ENCODE peak calls at places on chromosomes 2 and 18, in ten cellular contexts. One of them, this sample, is unnamed.
A peak's percentile ranks its signal among the peaks of the same experiment; 100 is the strongest.

GRCh38 chr2:212912445-212913103 is 238.8 kb downstream of the IKZF2 start:
- DNase-seq in transverse colon: peak; percentile 77
- DNase-seq in putamen: peak; percentile 30
- DNase-seq in HS-5: peak; percentile 63
- DNase-seq in NCI-H446 treated with DMSO at 0.1 percent for 48 hours: no peak
- DNase-seq in stimulated activated CD4-positive, alpha-beta T cell treated with anti-CD3 and anti-CD28 coated beads, TNF-alpha, amount 100 ng/mL, for 4 hours: no peak
- DNase-seq in skeletal muscle cell: peak; percentile 57
- DNase-seq in AG09309: no peak
- DNase-seq in GM19239: no peak
- DNase-seq in germinal center: no peak
- DNase-seq in this sample: no peak

GRCh38 chr2:99485411-99485810 is 4.4 kb downstream of the REV1 start:
- DNase-seq in transverse colon: no peak
- DNase-seq in putamen: no peak
- DNase-seq in HS-5: no peak
- DNase-seq in NCI-H446 treated with DMSO at 0.1 percent for 48 hours: no peak
- DNase-seq in stimulated activated CD4-positive, alpha-beta T cell treated with anti-CD3 and anti-CD28 coated beads, TNF-alpha, amount 100 ng/mL, for 4 hours: no peak
- DNase-seq in skeletal muscle cell: no peak
- DNase-seq in AG09309: no peak
- DNase-seq in GM19239: no peak
- DNase-seq in germinal center: no peak
- DNase-seq in this sample: no peak

GRCh38 chr2:205716126-205716525 is 33.8 kb downstream of the NRP2 start:
- DNase-seq in transverse colon: peak; percentile 33
- DNase-seq in putamen: no peak
- DNase-seq in HS-5: no peak
- DNase-seq in NCI-H446 treated with DMSO at 0.1 percent for 48 hours: no peak
- DNase-seq in stimulated activated CD4-positive, alpha-beta T cell treated with anti-CD3 and anti-CD28 coated beads, TNF-alpha, amount 100 ng/mL, for 4 hours: no peak
- DNase-seq in skeletal muscle cell: no peak
- DNase-seq in AG09309: no peak
- DNase-seq in GM19239: no peak
- DNase-seq in germinal center: no peak
- DNase-seq in this sample: no peak

GRCh38 chr2:196479350-196479749 is 160.2 kb upstream of the CCDC150 start:
- DNase-seq in transverse colon: no peak
- DNase-seq in putamen: no peak
- DNase-seq in HS-5: peak; percentile 59
- DNase-seq in NCI-H446 treated with DMSO at 0.1 percent for 48 hours: peak; percentile 42
- DNase-seq in stimulated activated CD4-positive, alpha-beta T cell treated with anti-CD3 and anti-CD28 coated beads, TNF-alpha, amount 100 ng/mL, for 4 hours: no peak
- DNase-seq in skeletal muscle cell: peak; percentile 83
- DNase-seq in AG09309: peak; percentile 84
- DNase-seq in GM19239: no peak
- DNase-seq in germinal center: no peak
- DNase-seq in this sample: no peak

GRCh38 chr2:237072067-237072931 is 13.4 kb upstream of the COPS8 start:
- DNase-seq in transverse colon: peak; percentile 79
- DNase-seq in putamen: peak; percentile 59
- DNase-seq in HS-5: peak; percentile 32
- DNase-seq in NCI-H446 treated with DMSO at 0.1 percent for 48 hours: no peak
- DNase-seq in stimulated activated CD4-positive, alpha-beta T cell treated with anti-CD3 and anti-CD28 coated beads, TNF-alpha, amount 100 ng/mL, for 4 hours: peak; percentile 63
- DNase-seq in skeletal muscle cell: no peak
- DNase-seq in AG09309: no peak
- DNase-seq in GM19239: no peak
- DNase-seq in germinal center: peak; percentile 57
- DNase-seq in this sample: no peak

GRCh38 chr2:45242161-45242741 is 233.0 kb upstream of the SIX2 start:
- DNase-seq in transverse colon: no peak
- DNase-seq in putamen: peak; percentile 55
- DNase-seq in HS-5: no peak
- DNase-seq in NCI-H446 treated with DMSO at 0.1 percent for 48 hours: no peak
- DNase-seq in stimulated activated CD4-positive, alpha-beta T cell treated with anti-CD3 and anti-CD28 coated beads, TNF-alpha, amount 100 ng/mL, for 4 hours: no peak
- DNase-seq in skeletal muscle cell: peak; percentile 19
- DNase-seq in AG09309: no peak
- DNase-seq in GM19239: no peak
- DNase-seq in germinal center: no peak
- DNase-seq in this sample: no peak

GRCh38 chr2:231527955-231528635 is 2.1 kb downstream of the NMUR1 start:
- DNase-seq in transverse colon: no peak
- DNase-seq in putamen: no peak
- DNase-seq in HS-5: no peak
- DNase-seq in NCI-H446 treated with DMSO at 0.1 percent for 48 hours: no peak
- DNase-seq in stimulated activated CD4-positive, alpha-beta T cell treated with anti-CD3 and anti-CD28 coated beads, TNF-alpha, amount 100 ng/mL, for 4 hours: no peak
- DNase-seq in skeletal muscle cell: no peak
- DNase-seq in AG09309: no peak
- DNase-seq in GM19239: no peak
- DNase-seq in germinal center: no peak
- DNase-seq in this sample: no peak

GRCh38 chr2:222427606-222428320 is 3.4 kb downstream of the SGPP2 start:
- DNase-seq in transverse colon: peak; percentile 63
- DNase-seq in putamen: no peak
- DNase-seq in HS-5: no peak
- DNase-seq in NCI-H446 treated with DMSO at 0.1 percent for 48 hours: no peak
- DNase-seq in stimulated activated CD4-positive, alpha-beta T cell treated with anti-CD3 and anti-CD28 coated beads, TNF-alpha, amount 100 ng/mL, for 4 hours: no peak
- DNase-seq in skeletal muscle cell: no peak
- DNase-seq in AG09309: no peak
- DNase-seq in GM19239: no peak
- DNase-seq in germinal center: no peak
- DNase-seq in this sample: no peak

GRCh38 chr2:201404699-201405275 is 46.5 kb downstream of the TRAK2 start:
- DNase-seq in transverse colon: no peak
- DNase-seq in putamen: no peak
- DNase-seq in HS-5: no peak
- DNase-seq in NCI-H446 treated with DMSO at 0.1 percent for 48 hours: no peak
- DNase-seq in stimulated activated CD4-positive, alpha-beta T cell treated with anti-CD3 and anti-CD28 coated beads, TNF-alpha, amount 100 ng/mL, for 4 hours: no peak
- DNase-seq in skeletal muscle cell: no peak
- DNase-seq in AG09309: no peak
- DNase-seq in GM19239: no peak
- DNase-seq in germinal center: no peak
- DNase-seq in this sample: no peak

GRCh38 chr18:30870466-30870865 is 172.1 kb downstream of the DSC3 start:
- DNase-seq in transverse colon: no peak
- DNase-seq in putamen: no peak
- DNase-seq in HS-5: no peak
- DNase-seq in NCI-H446 treated with DMSO at 0.1 percent for 48 hours: no peak
- DNase-seq in stimulated activated CD4-positive, alpha-beta T cell treated with anti-CD3 and anti-CD28 coated beads, TNF-alpha, amount 100 ng/mL, for 4 hours: no peak
- DNase-seq in skeletal muscle cell: no peak
- DNase-seq in AG09309: no peak
- DNase-seq in GM19239: no peak
- DNase-seq in germinal center: no peak
- DNase-seq in this sample: no peak

GRCh38 chr2:169509230-169509917 is at the start of gene KLHL41:
- DNase-seq in transverse colon: no peak
- DNase-seq in putamen: no peak
- DNase-seq in HS-5: no peak
- DNase-seq in NCI-H446 treated with DMSO at 0.1 percent for 48 hours: peak; percentile 32
- DNase-seq in stimulated activated CD4-positive, alpha-beta T cell treated with anti-CD3 and anti-CD28 coated beads, TNF-alpha, amount 100 ng/mL, for 4 hours: no peak
- DNase-seq in skeletal muscle cell: peak; percentile 47
- DNase-seq in AG09309: no peak
- DNase-seq in GM19239: no peak
- DNase-seq in germinal center: no peak
- DNase-seq in this sample: no peak

GRCh38 chr2:228532233-228532632 is 350.7 kb upstream of the SPHKAP start:
- DNase-seq in transverse colon: no peak
- DNase-seq in putamen: no peak
- DNase-seq in HS-5: no peak
- DNase-seq in NCI-H446 treated with DMSO at 0.1 percent for 48 hours: no peak
- DNase-seq in stimulated activated CD4-positive, alpha-beta T cell treated with anti-CD3 and anti-CD28 coated beads, TNF-alpha, amount 100 ng/mL, for 4 hours: no peak
- DNase-seq in skeletal muscle cell: no peak
- DNase-seq in AG09309: no peak
- DNase-seq in GM19239: no peak
- DNase-seq in germinal center: no peak
- DNase-seq in this sample: no peak

GRCh38 chr2:200635251-200635650 is 49.4 kb downstream of the AOX1 start:
- DNase-seq in transverse colon: no peak
- DNase-seq in putamen: no peak
- DNase-seq in HS-5: no peak
- DNase-seq in NCI-H446 treated with DMSO at 0.1 percent for 48 hours: no peak
- DNase-seq in stimulated activated CD4-positive, alpha-beta T cell treated with anti-CD3 and anti-CD28 coated beads, TNF-alpha, amount 100 ng/mL, for 4 hours: no peak
- DNase-seq in skeletal muscle cell: peak; percentile 23
- DNase-seq in AG09309: no peak
- DNase-seq in GM19239: no peak
- DNase-seq in germinal center: no peak
- DNase-seq in this sample: no peak

GRCh38 chr2:10412380-10412779 is 35.7 kb downstream of the ODC1 start:
- DNase-seq in transverse colon: peak; percentile 53
- DNase-seq in putamen: no peak
- DNase-seq in HS-5: no peak
- DNase-seq in NCI-H446 treated with DMSO at 0.1 percent for 48 hours: no peak
- DNase-seq in stimulated activated CD4-positive, alpha-beta T cell treated with anti-CD3 and anti-CD28 coated beads, TNF-alpha, amount 100 ng/mL, for 4 hours: no peak
- DNase-seq in skeletal muscle cell: no peak
- DNase-seq in AG09309: no peak
- DNase-seq in GM19239: peak; percentile 60
- DNase-seq in germinal center: peak; percentile 73
- DNase-seq in this sample: no peak

GRCh38 chr2:237264480-237265219 is 149.3 kb downstream of the COL6A3 start:
- DNase-seq in transverse colon: no peak
- DNase-seq in putamen: no peak
- DNase-seq in HS-5: peak; percentile 72
- DNase-seq in NCI-H446 treated with DMSO at 0.1 percent for 48 hours: no peak
- DNase-seq in stimulated activated CD4-positive, alpha-beta T cell treated with anti-CD3 and anti-CD28 coated beads, TNF-alpha, amount 100 ng/mL, for 4 hours: no peak
- DNase-seq in skeletal muscle cell: peak; percentile 83
- DNase-seq in AG09309: peak; percentile 90
- DNase-seq in GM19239: no peak
- DNase-seq in germinal center: no peak
- DNase-seq in this sample: no peak

GRCh38 chr2:181891258-181891965 is at the start of gene ITPRID2:
- DNase-seq in transverse colon: peak; percentile 91
- DNase-seq in putamen: peak; percentile 90
- DNase-seq in HS-5: peak; percentile 49
- DNase-seq in NCI-H446 treated with DMSO at 0.1 percent for 48 hours: peak; percentile 75
- DNase-seq in stimulated activated CD4-positive, alpha-beta T cell treated with anti-CD3 and anti-CD28 coated beads, TNF-alpha, amount 100 ng/mL, for 4 hours: peak; percentile 43
- DNase-seq in skeletal muscle cell: peak; percentile 66
- DNase-seq in AG09309: peak; percentile 48
- DNase-seq in GM19239: peak; percentile 87
- DNase-seq in germinal center: peak; percentile 92
- DNase-seq in this sample: peak; percentile 86

GRCh38 chr18:50573679-50574078 is 13.8 kb downstream of the MAPK4 start:
- DNase-seq in transverse colon: no peak
- DNase-seq in putamen: no peak
- DNase-seq in HS-5: no peak
- DNase-seq in NCI-H446 treated with DMSO at 0.1 percent for 48 hours: no peak
- DNase-seq in stimulated activated CD4-positive, alpha-beta T cell treated with anti-CD3 and anti-CD28 coated beads, TNF-alpha, amount 100 ng/mL, for 4 hours: no peak
- DNase-seq in skeletal muscle cell: no peak
- DNase-seq in AG09309: no peak
- DNase-seq in GM19239: no peak
- DNase-seq in germinal center: no peak
- DNase-seq in this sample: no peak

GRCh38 chr2:101386599-101387150 is 628 bp downstream of the CREG2 start:
- DNase-seq in transverse colon: no peak
- DNase-seq in putamen: no peak
- DNase-seq in HS-5: no peak
- DNase-seq in NCI-H446 treated with DMSO at 0.1 percent for 48 hours: no peak
- DNase-seq in stimulated activated CD4-positive, alpha-beta T cell treated with anti-CD3 and anti-CD28 coated beads, TNF-alpha, amount 100 ng/mL, for 4 hours: no peak
- DNase-seq in skeletal muscle cell: no peak
- DNase-seq in AG09309: no peak
- DNase-seq in GM19239: no peak
- DNase-seq in germinal center: no peak
- DNase-seq in this sample: no peak

GRCh38 chr2:133644850-133645249 is 76.6 kb upstream of the NCKAP5 start:
- DNase-seq in transverse colon: no peak
- DNase-seq in putamen: no peak
- DNase-seq in HS-5: no peak
- DNase-seq in NCI-H446 treated with DMSO at 0.1 percent for 48 hours: no peak
- DNase-seq in stimulated activated CD4-positive, alpha-beta T cell treated with anti-CD3 and anti-CD28 coated beads, TNF-alpha, amount 100 ng/mL, for 4 hours: no peak
- DNase-seq in skeletal muscle cell: no peak
- DNase-seq in AG09309: no peak
- DNase-seq in GM19239: no peak
- DNase-seq in germinal center: no peak
- DNase-seq in this sample: no peak

GRCh38 chr2:193103064-193103463 is 908.3 kb upstream of the TMEFF2 start:
- DNase-seq in transverse colon: no peak
- DNase-seq in putamen: no peak
- DNase-seq in HS-5: peak; percentile 40
- DNase-seq in NCI-H446 treated with DMSO at 0.1 percent for 48 hours: no peak
- DNase-seq in stimulated activated CD4-positive, alpha-beta T cell treated with anti-CD3 and anti-CD28 coated beads, TNF-alpha, amount 100 ng/mL, for 4 hours: no peak
- DNase-seq in skeletal muscle cell: peak; percentile 16
- DNase-seq in AG09309: no peak
- DNase-seq in GM19239: no peak
- DNase-seq in germinal center: no peak
- DNase-seq in this sample: no peak